ENCODE peak calls at places on chromosomes 6 and 20, in seven cellular contexts. D is tibial artery; T is tibial nerve; Q is BE2C; W is CD8-positive, alpha-beta memory T cell; S is left lung; O is DND-41. A is an unnamed sample.

GRCh38 chr20:14310977-14311654 is 26.3 kb downstream of the FLRT3 start:
- DNase-seq in Q (no peak), T (no peak), O (no peak), W (no peak), D (no peak), S (no peak), A (no peak)

GRCh38 chr20:23340524-23340923 is 10.1 kb upstream of the NXT1 start:
- DNase-seq in S (peak), Q (peak), D (peak), O (peak), W (no peak), T (peak), A (peak)

GRCh38 chr6:43455034-43455747 is at the start of gene DLK2:
- DNase-seq in D (no peak), T (no peak), W (peak), Q (peak), O (no peak), S (no peak), A (no peak)

GRCh38 chr6:128370072-128370471 is 150.3 kb downstream of the PTPRK start:
- DNase-seq in T (no peak), D (no peak), O (no peak), S (no peak), W (no peak), Q (no peak), A (no peak)

GRCh38 chr6:45049188-45049843 is 278.8 kb upstream of the RUNX2 start:
- DNase-seq in S (no peak), T (no peak), O (no peak), W (no peak), D (no peak), Q (no peak), A (no peak)

GRCh38 chr6:51299649-51300380 is 481.1 kb downstream of the TFAP2B start:
- DNase-seq in O (no peak), W (no peak), D (no peak), S (no peak), T (no peak), Q (no peak), A (no peak)

GRCh38 chr6:33923857-33924514 is 120.2 kb upstream of the MLN start:
- DNase-seq in D (no peak), Q (no peak), W (peak), T (no peak), O (peak), S (no peak), A (peak)

GRCh38 chr20:1434571-1435336 is 31.9 kb downstream of the NSFL1C start:
- DNase-seq in D (peak), T (no peak), W (peak), Q (no peak), S (peak), O (peak), A (peak)

GRCh38 chr6:32954983-32955802 is 2.3 kb upstream of the HLA-DMA start:
- DNase-seq in Q (peak), D (no peak), W (no peak), T (no peak), O (peak), S (no peak), A (peak)

GRCh38 chr6:130945401-130945919 is 117.6 kb downstream of the EPB41L2 start:
- DNase-seq in D (no peak), Q (no peak), T (no peak), S (no peak), W (no peak), O (no peak), A (no peak)

GRCh38 chr6:44576132-44576601 is 188.7 kb downstream of the CDC5L start:
- DNase-seq in D (no peak), T (no peak), Q (no peak), S (no peak), O (no peak), W (no peak), A (no peak)

GRCh38 chr20:42484335-42484734 is 705.4 kb downstream of the PTPRT start:
- DNase-seq in T (peak), O (no peak), D (peak), S (no peak), W (no peak), Q (no peak), A (no peak)

GRCh38 chr6:107244082-107244741 is 128.9 kb upstream of the BEND3 start:
- DNase-seq in W (no peak), Q (no peak), O (no peak), D (no peak), S (no peak), T (no peak), A (no peak)

GRCh38 chr20:12262747-12263146 is 345.1 kb downstream of the BTBD3 start:
- DNase-seq in D (no peak), O (no peak), Q (no peak), S (no peak), W (no peak), T (no peak), A (no peak)

GRCh38 chr6:83031689-83032088 is 34.0 kb downstream of the UBE3D start:
- DNase-seq in S (no peak), T (no peak), D (no peak), Q (no peak), O (no peak), W (no peak), A (no peak)

GRCh38 chr6:52155791-52156576 is 30.2 kb upstream of the IL17A start:
- DNase-seq in T (no peak), D (no peak), O (no peak), Q (no peak), W (no peak), S (no peak), A (no peak)

GRCh38 chr20:59123011-59123676 is 40.5 kb upstream of the ZNF831 start:
- DNase-seq in T (no peak), Q (no peak), W (peak), O (no peak), S (no peak), D (no peak), A (no peak)

GRCh38 chr20:46894579-46894958 is at the start of gene EYA2:
- DNase-seq in O (no peak), D (no peak), S (no peak), W (no peak), Q (no peak), T (no peak), A (no peak)
- H3K4me3 ChIP-seq in O (no peak), D (peak), S (no peak), W (no peak), Q (no peak), T (peak), A (no peak)

GRCh38 chr20:15992564-15992963 is 580.7 kb downstream of the KIF16B start:
- DNase-seq in D (no peak), W (no peak), Q (no peak), S (no peak), T (no peak), O (no peak), A (no peak)
- H3K4me3 ChIP-seq in D (no peak), W (no peak), Q (no peak), S (no peak), T (no peak), O (no peak), A (no peak)

DNA sequence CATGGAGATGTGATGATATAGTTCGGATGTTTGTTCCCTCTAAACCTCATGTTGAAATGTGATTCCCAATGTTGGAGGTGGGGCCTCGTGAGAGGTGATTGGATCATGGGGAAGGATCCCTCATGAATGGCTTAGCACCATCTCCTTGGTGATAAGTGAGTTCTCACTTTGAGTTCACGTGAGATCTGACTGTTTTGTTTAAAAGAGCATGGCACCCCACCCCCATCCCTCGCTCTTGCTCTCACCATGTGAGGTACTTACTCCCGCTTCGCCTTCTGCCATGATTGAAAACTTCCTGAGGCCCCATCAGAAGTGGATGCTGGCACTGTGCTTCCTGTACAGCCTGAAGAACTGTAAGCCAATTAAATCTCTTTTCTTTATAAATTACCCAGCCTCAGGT is 10.9 kb downstream of the SLC32A1 start:
- DNase-seq in O (no peak), S (no peak), W (no peak), T (no peak), D (no peak), Q (no peak), A (no peak)
- H3K4me3 ChIP-seq in O (no peak), S (no peak), W (no peak), T (no peak), D (no peak), Q (no peak), A (no peak)

DNA sequence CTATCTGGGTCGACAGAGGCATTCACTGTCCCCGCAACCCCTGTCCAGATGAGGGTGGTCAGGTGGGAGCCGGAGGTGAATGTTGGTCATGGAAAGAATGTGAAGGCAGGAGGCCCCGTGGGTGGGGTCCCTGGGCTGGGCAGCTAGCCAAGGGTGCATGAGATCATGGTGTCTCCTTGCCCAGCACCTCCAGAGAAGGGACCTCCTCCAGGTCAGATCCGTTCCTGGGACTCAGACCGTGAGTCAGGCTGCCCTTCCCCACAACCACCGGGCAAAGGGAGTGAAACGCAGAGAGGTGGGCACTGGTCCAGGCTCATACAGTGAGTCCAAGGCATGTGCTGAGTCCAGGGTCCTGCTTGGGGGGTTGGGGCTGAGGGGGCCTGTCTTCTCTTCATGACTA is 3.5 kb downstream of the FOXS1 start:
- DNase-seq in O (no peak), W (no peak), Q (no peak), T (no peak), S (no peak), D (peak), A (no peak)
- H3K4me3 ChIP-seq in O (no peak), W (no peak), Q (no peak), T (no peak), S (no peak), D (peak), A (no peak)

DNA sequence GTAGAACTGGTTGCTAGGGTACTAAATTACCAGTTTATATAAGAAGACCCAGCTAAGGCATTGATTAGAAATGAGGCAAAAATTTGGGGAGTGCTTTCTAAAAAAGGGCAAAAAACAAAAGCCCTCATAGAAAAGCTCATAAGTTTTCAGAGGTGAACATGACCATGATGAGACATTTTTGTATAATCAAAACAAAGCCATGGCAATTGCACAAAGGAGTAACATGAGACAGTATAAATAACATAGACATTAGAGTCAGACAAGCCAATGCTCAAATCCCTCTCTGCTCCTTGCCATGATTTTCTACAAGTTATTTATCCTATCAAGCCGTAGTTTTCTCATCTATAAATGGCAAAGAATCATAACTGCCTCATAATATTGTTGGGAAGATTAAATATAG is 112.2 kb upstream of the ADTRP start:
- DNase-seq in T (no peak), S (no peak), O (no peak), D (no peak), Q (no peak), W (no peak), A (no peak)
- H3K4me3 ChIP-seq in T (no peak), S (no peak), O (no peak), D (no peak), Q (no peak), W (no peak), A (no peak)

GRCh38 chr20:38165089-38165965 is at the start of gene TGM2:
- DNase-seq in O (no peak), D (peak), W (peak), S (peak), Q (peak), T (no peak), A (no peak)

GRCh38 chr20:38164069-38164468 is 1.0 kb downstream of the TGM2 start:
- DNase-seq in S (no peak), W (no peak), Q (no peak), O (no peak), T (no peak), D (peak), A (no peak)

GRCh38 chr20:38165966-38166706 is 1.1 kb upstream of the TGM2 start:
- DNase-seq in W (no peak), D (no peak), T (no peak), Q (no peak), S (no peak), O (no peak), A (no peak)

GRCh38 chr20:38162878-38163875 is 1.9 kb downstream of the TGM2 start:
- DNase-seq in S (no peak), T (no peak), W (no peak), Q (no peak), D (no peak), O (no peak), A (no peak)

DNA sequence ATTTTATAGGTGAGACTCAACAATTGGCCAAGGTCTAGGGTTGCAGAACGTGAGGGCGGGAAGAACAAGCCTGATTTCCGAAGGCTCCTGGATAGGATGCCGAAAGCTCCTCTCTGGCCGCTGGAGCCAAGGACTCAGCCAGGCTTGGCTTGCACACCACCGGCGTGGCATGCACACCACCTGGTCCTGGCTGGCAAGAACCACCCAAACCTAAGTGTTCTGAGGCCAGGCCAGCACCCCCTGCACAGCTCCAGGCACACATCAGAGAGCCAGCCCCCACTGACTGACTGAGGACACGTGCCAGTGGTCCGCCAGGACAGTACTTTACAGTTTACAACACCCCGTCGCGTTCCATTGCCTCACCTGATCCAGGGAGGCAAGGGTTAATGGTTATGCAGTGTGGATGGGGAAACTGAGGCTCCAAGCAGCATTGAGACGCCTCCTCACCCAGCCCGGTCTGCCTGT is 414 bp downstream of the TGM2 start:
- DNase-seq in T (no peak), Q (no peak), O (no peak), W (no peak), D (peak), S (no peak), A (no peak)
- H3K4me3 ChIP-seq in T (peak), Q (peak), O (no peak), W (no peak), D (peak), S (peak), A (no peak)

DNA sequence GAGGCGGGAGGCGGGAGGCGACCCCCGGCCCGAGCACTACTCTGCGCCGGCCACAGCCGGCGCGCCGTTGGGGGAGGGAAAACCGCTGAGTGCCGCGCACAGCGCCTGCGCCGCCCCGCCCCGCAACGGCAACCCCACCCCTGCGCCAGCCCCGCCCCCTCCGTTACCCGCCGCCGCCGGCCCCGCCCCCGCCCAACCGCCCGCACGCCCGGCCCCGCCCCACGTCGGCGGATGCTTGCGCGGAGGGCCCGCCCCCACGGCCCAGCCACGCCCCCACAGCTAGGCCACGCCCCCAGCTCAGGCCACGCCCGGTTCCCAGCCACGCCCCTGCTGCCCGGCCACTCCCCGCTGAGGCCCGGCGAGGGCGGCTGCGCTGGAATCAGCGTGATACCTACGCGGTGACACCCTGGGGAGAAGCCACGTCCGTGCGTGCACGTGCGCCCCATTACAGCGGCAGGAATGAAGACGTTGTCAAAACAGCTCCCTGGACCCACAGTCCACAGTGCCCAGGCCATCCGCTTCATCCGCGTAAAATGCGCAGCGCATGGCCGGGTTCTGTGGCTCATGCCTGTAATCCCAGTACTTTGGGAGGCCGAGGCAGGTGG is at the start of gene TCFL5:
- DNase-seq in T (peak), W (peak), O (peak), S (peak), Q (peak), D (peak), A (peak)
- H3K4me3 ChIP-seq in T (peak), W (no peak), O (peak), S (peak), Q (peak), D (peak), A (peak)

GRCh38 chr6:41503435-41503768 is 42.8 kb upstream of the FOXP4 start:
- DNase-seq in Q (no peak), S (no peak), O (no peak), T (no peak), W (no peak), D (no peak), A (no peak)
- H3K4me3 ChIP-seq in Q (no peak), S (no peak), O (no peak), T (no peak), W (no peak), D (peak), A (no peak)